ENCODE peak calls at places on chromosomes 5 and 9, in nine cellular contexts. One of them, this sample, is unnamed.

GRCh38 chr5:68562308-68562707 is 346.8 kb downstream of the PIK3R1 start:
- DNase-seq in midbrain: peak; percentile 78
- DNase-seq in WTC11: no peak
- DNase-seq in AG04449: no peak
- DNase-seq in NCI-H1417: no peak
- DNase-seq in GDM1: no peak
- DNase-seq in NCI-H226: peak; percentile 89
- DNase-seq in ELF-1: peak; percentile 78
- DNase-seq in lower lobe of right lung: no peak
- DNase-seq in this sample: no peak

GRCh38 chr9:136665704-136666363 is 3.1 kb downstream of the EGFL7 start:
- DNase-seq in midbrain: no peak
- DNase-seq in WTC11: peak; percentile 37
- DNase-seq in AG04449: no peak
- DNase-seq in NCI-H1417: peak; percentile 52
- DNase-seq in GDM1: peak; percentile 39
- DNase-seq in NCI-H226: peak; percentile 10
- DNase-seq in ELF-1: no peak
- DNase-seq in lower lobe of right lung: no peak
- DNase-seq in this sample: peak; percentile 48

GRCh38 chr9:132312426-132312825 is 42.4 kb downstream of the SETX start:
- DNase-seq in midbrain: no peak
- DNase-seq in WTC11: no peak
- DNase-seq in AG04449: no peak
- DNase-seq in NCI-H1417: no peak
- DNase-seq in GDM1: no peak
- DNase-seq in NCI-H226: no peak
- DNase-seq in ELF-1: no peak
- DNase-seq in lower lobe of right lung: no peak
- DNase-seq in this sample: no peak

GRCh38 chr9:94108584-94108983 is 24.3 kb downstream of the PTPDC1 start:
- DNase-seq in midbrain: peak; percentile 24
- DNase-seq in WTC11: no peak
- DNase-seq in AG04449: no peak
- DNase-seq in NCI-H1417: no peak
- DNase-seq in GDM1: no peak
- DNase-seq in NCI-H226: peak; percentile 29
- DNase-seq in ELF-1: no peak
- DNase-seq in lower lobe of right lung: no peak
- DNase-seq in this sample: peak; percentile 18

GRCh38 chr5:143721960-143722359 is 90.0 kb upstream of the HMHB1 start:
- DNase-seq in midbrain: no peak
- DNase-seq in WTC11: no peak
- DNase-seq in AG04449: peak; percentile 24
- DNase-seq in NCI-H1417: no peak
- DNase-seq in GDM1: no peak
- DNase-seq in NCI-H226: no peak
- DNase-seq in ELF-1: no peak
- DNase-seq in lower lobe of right lung: no peak
- DNase-seq in this sample: no peak

GRCh38 chr5:175746851-175747250 is 89.0 kb downstream of the HRH2 start:
- DNase-seq in midbrain: peak; percentile 58
- DNase-seq in WTC11: no peak
- DNase-seq in AG04449: no peak
- DNase-seq in NCI-H1417: peak; percentile 13
- DNase-seq in GDM1: no peak
- DNase-seq in NCI-H226: peak; percentile 11
- DNase-seq in ELF-1: peak; percentile 35
- DNase-seq in lower lobe of right lung: no peak
- DNase-seq in this sample: peak; percentile 76

GRCh38 chr9:106921989-106922388 is 59.0 kb downstream of the ZNF462 start:
- DNase-seq in midbrain: no peak
- DNase-seq in WTC11: no peak
- DNase-seq in AG04449: no peak
- DNase-seq in NCI-H1417: no peak
- DNase-seq in GDM1: no peak
- DNase-seq in NCI-H226: no peak
- DNase-seq in ELF-1: no peak
- DNase-seq in lower lobe of right lung: no peak
- DNase-seq in this sample: no peak

GRCh38 chr9:121721770-121722169 is 70.3 kb downstream of the DAB2IP start:
- DNase-seq in midbrain: no peak
- DNase-seq in WTC11: no peak
- DNase-seq in AG04449: no peak
- DNase-seq in NCI-H1417: no peak
- DNase-seq in GDM1: no peak
- DNase-seq in NCI-H226: no peak
- DNase-seq in ELF-1: peak; percentile 64
- DNase-seq in lower lobe of right lung: no peak
- DNase-seq in this sample: no peak

GRCh38 chr5:82045526-82046267 is 73.9 kb downstream of the ATG10 start:
- DNase-seq in midbrain: no peak
- DNase-seq in WTC11: no peak
- DNase-seq in AG04449: peak; percentile 38
- DNase-seq in NCI-H1417: no peak
- DNase-seq in GDM1: no peak
- DNase-seq in NCI-H226: peak; percentile 42
- DNase-seq in ELF-1: no peak
- DNase-seq in lower lobe of right lung: no peak
- DNase-seq in this sample: no peak

GRCh38 chr9:125785187-125785840 is 38.1 kb downstream of the PBX3 start:
- DNase-seq in midbrain: no peak
- DNase-seq in WTC11: no peak
- DNase-seq in AG04449: no peak
- DNase-seq in NCI-H1417: no peak
- DNase-seq in GDM1: peak; percentile 28
- DNase-seq in NCI-H226: no peak
- DNase-seq in ELF-1: no peak
- DNase-seq in lower lobe of right lung: no peak
- DNase-seq in this sample: no peak